ENCODE peak calls at places on chromosomes 6 and 20, in seven cellular contexts. One of them, this sample, is unnamed. For H3K27me3, the result is how much of the 10 kb centered on the place peaks cover.

GRCh38 chr6:170046786-170047626 is 243.9 kb downstream of the DLL1 start:
- DNase-seq in HCT116: no peak
- DNase-seq in thoracic aorta: no peak
- DNase-seq in CD4-positive, CD25-positive, alpha-beta regulatory T cell: no peak
- DNase-seq in colonic mucosa: no peak
- DNase-seq in bronchial epithelial cell: no peak
- DNase-seq in aorta: peak
- DNase-seq in this sample: peak

GRCh38 chr6:26295691-26296555 is 69.1 kb upstream of the BTN3A2 start:
- DNase-seq in HCT116: peak
- DNase-seq in thoracic aorta: no peak
- DNase-seq in CD4-positive, CD25-positive, alpha-beta regulatory T cell: peak
- DNase-seq in colonic mucosa: peak
- DNase-seq in bronchial epithelial cell: peak
- DNase-seq in aorta: no peak
- DNase-seq in this sample: peak

GRCh38 chr6:31829633-31830492 is 2.3 kb downstream of the HSPA1B start:
- DNase-seq in HCT116: no peak
- DNase-seq in thoracic aorta: no peak
- DNase-seq in CD4-positive, CD25-positive, alpha-beta regulatory T cell: peak
- DNase-seq in colonic mucosa: peak
- DNase-seq in bronchial epithelial cell: peak
- DNase-seq in aorta: peak
- DNase-seq in this sample: no peak

GRCh38 chr6:24982231-24982630 is 46.5 kb upstream of the RIPOR2 start:
- DNase-seq in HCT116: no peak
- DNase-seq in thoracic aorta: no peak
- DNase-seq in CD4-positive, CD25-positive, alpha-beta regulatory T cell: no peak
- DNase-seq in colonic mucosa: no peak
- DNase-seq in bronchial epithelial cell: peak
- DNase-seq in aorta: no peak
- DNase-seq in this sample: no peak

GRCh38 chr6:3869632-3870527 is 20.7 kb downstream of the FAM50B start:
- DNase-seq in HCT116: no peak
- DNase-seq in thoracic aorta: no peak
- DNase-seq in CD4-positive, CD25-positive, alpha-beta regulatory T cell: peak
- DNase-seq in colonic mucosa: peak
- DNase-seq in bronchial epithelial cell: no peak
- DNase-seq in aorta: no peak
- DNase-seq in this sample: no peak

GRCh38 chr6:4986999-4987398 is 16.8 kb downstream of the RPP40 start:
- DNase-seq in HCT116: no peak
- DNase-seq in thoracic aorta: no peak
- DNase-seq in CD4-positive, CD25-positive, alpha-beta regulatory T cell: no peak
- DNase-seq in colonic mucosa: no peak
- DNase-seq in bronchial epithelial cell: no peak
- DNase-seq in aorta: no peak
- DNase-seq in this sample: no peak

GRCh38 chr20:8309638-8310037 is 177.6 kb downstream of the PLCB1 start:
- DNase-seq in HCT116: no peak
- DNase-seq in thoracic aorta: no peak
- DNase-seq in CD4-positive, CD25-positive, alpha-beta regulatory T cell: no peak
- DNase-seq in colonic mucosa: no peak
- DNase-seq in bronchial epithelial cell: peak
- DNase-seq in aorta: no peak
- DNase-seq in this sample: no peak

GRCh38 chr6:136822051-136822378 is 377 bp upstream of the PEX7 start:
- DNase-seq in HCT116: no peak
- DNase-seq in thoracic aorta: no peak
- DNase-seq in CD4-positive, CD25-positive, alpha-beta regulatory T cell: no peak
- DNase-seq in colonic mucosa: no peak
- DNase-seq in bronchial epithelial cell: no peak
- DNase-seq in aorta: no peak
- DNase-seq in this sample: no peak

GRCh38 chr20:57584768-57585461 is 24.0 kb downstream of the PCK1 start:
- DNase-seq in HCT116: no peak
- DNase-seq in thoracic aorta: no peak
- DNase-seq in CD4-positive, CD25-positive, alpha-beta regulatory T cell: no peak
- DNase-seq in colonic mucosa: no peak
- DNase-seq in bronchial epithelial cell: no peak
- DNase-seq in aorta: peak
- DNase-seq in this sample: peak

GRCh38 chr20:17910828-17911294 is 57.7 kb downstream of the SNX5 start:
- DNase-seq in HCT116: no peak
- DNase-seq in thoracic aorta: no peak
- DNase-seq in CD4-positive, CD25-positive, alpha-beta regulatory T cell: peak
- DNase-seq in colonic mucosa: no peak
- DNase-seq in bronchial epithelial cell: peak
- DNase-seq in aorta: no peak
- DNase-seq in this sample: no peak

GRCh38 chr6:31620586-31621319 is at the start of gene PRRC2A:
- DNase-seq in HCT116: peak
- DNase-seq in thoracic aorta: peak
- DNase-seq in CD4-positive, CD25-positive, alpha-beta regulatory T cell: no peak
- DNase-seq in colonic mucosa: peak
- DNase-seq in bronchial epithelial cell: no peak
- DNase-seq in aorta: peak
- DNase-seq in this sample: peak

GRCh38 chr6:170253226-170253909 is 37.5 kb downstream of the DLL1 start:
- DNase-seq in HCT116: no peak
- DNase-seq in thoracic aorta: no peak
- DNase-seq in CD4-positive, CD25-positive, alpha-beta regulatory T cell: no peak
- DNase-seq in colonic mucosa: no peak
- DNase-seq in bronchial epithelial cell: no peak
- DNase-seq in aorta: peak
- DNase-seq in this sample: peak

GRCh38 chr6:118678866-118679265 is 27.5 kb upstream of the CEP85L start:
- DNase-seq in HCT116: no peak
- DNase-seq in thoracic aorta: no peak
- DNase-seq in CD4-positive, CD25-positive, alpha-beta regulatory T cell: no peak
- DNase-seq in colonic mucosa: no peak
- DNase-seq in bronchial epithelial cell: peak
- DNase-seq in aorta: no peak
- DNase-seq in this sample: no peak

GRCh38 chr6:162814417-162814988 is 86.7 kb downstream of the PACRG start:
- DNase-seq in HCT116: no peak
- DNase-seq in thoracic aorta: no peak
- DNase-seq in CD4-positive, CD25-positive, alpha-beta regulatory T cell: no peak
- DNase-seq in colonic mucosa: no peak
- DNase-seq in bronchial epithelial cell: no peak
- DNase-seq in aorta: no peak
- DNase-seq in this sample: no peak

DNA sequence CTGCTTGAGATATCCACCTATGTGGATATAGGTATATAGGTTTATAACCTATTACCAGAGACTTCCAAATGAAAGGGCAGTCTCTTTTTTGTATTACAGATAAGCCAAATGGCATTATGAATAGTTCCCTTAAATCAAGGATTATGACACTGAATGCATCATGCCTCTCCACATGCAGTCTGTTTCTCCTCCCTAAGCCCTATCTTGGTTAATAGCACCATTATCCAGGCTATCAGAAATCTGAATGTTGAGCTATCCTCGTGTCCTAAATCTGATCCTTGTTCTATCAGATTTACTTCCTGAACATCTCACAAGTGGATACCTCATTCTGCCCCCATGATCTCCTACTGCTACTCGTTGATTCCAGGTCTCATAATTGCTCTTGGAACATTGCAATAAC is 138.0 kb downstream of the GRIK2 start:
- DNase-seq in HCT116: no peak
- DNase-seq in thoracic aorta: no peak
- DNase-seq in CD4-positive, CD25-positive, alpha-beta regulatory T cell: no peak
- DNase-seq in colonic mucosa: no peak
- DNase-seq in bronchial epithelial cell: no peak
- DNase-seq in aorta: no peak
- DNase-seq in this sample: no peak
- H3K27me3 ChIP-seq in HCT116: under half
- H3K27me3 ChIP-seq in thoracic aorta: under half
- H3K27me3 ChIP-seq in CD4-positive, CD25-positive, alpha-beta regulatory T cell: under half
- H3K27me3 ChIP-seq in colonic mucosa: under half
- H3K27me3 ChIP-seq in bronchial epithelial cell: under half
- H3K27me3 ChIP-seq in aorta: under half
- H3K27me3 ChIP-seq in this sample: under half

GRCh38 chr20:32495949-32496348 is 89.2 kb downstream of the NOL4L start:
- DNase-seq in HCT116: no peak
- DNase-seq in thoracic aorta: no peak
- DNase-seq in CD4-positive, CD25-positive, alpha-beta regulatory T cell: no peak
- DNase-seq in colonic mucosa: no peak
- DNase-seq in bronchial epithelial cell: no peak
- DNase-seq in aorta: peak
- DNase-seq in this sample: peak

GRCh38 chr20:32506721-32507120 is 78.4 kb downstream of the NOL4L start:
- DNase-seq in HCT116: no peak
- DNase-seq in thoracic aorta: no peak
- DNase-seq in CD4-positive, CD25-positive, alpha-beta regulatory T cell: no peak
- DNase-seq in colonic mucosa: no peak
- DNase-seq in bronchial epithelial cell: no peak
- DNase-seq in aorta: peak
- DNase-seq in this sample: peak

GRCh38 chr20:32497589-32498224 is 87.4 kb downstream of the NOL4L start:
- DNase-seq in HCT116: no peak
- DNase-seq in thoracic aorta: no peak
- DNase-seq in CD4-positive, CD25-positive, alpha-beta regulatory T cell: no peak
- DNase-seq in colonic mucosa: no peak
- DNase-seq in bronchial epithelial cell: no peak
- DNase-seq in aorta: peak
- DNase-seq in this sample: peak

GRCh38 chr20:32505723-32506473 is 79.2 kb downstream of the NOL4L start:
- DNase-seq in HCT116: no peak
- DNase-seq in thoracic aorta: no peak
- DNase-seq in CD4-positive, CD25-positive, alpha-beta regulatory T cell: no peak
- DNase-seq in colonic mucosa: no peak
- DNase-seq in bronchial epithelial cell: no peak
- DNase-seq in aorta: peak
- DNase-seq in this sample: peak

DNA sequence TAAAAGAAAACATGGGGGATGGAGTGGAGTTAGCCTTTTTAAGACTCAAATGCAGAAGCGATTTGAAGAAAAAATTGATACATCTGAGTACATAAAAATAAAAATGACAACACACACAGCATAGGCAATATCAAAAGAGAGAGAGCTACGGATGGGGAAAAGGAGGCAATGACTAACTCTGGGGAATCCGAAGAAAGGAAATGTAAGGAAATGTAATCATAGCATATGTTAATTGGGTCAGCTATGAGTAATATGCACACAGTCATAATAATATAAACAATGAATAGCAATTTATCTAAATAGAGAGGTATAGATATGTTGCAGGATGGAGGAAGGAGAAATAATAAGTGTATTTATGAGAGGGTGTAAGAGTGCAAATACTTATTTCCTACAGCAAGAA is 83.4 kb downstream of the NOL4L start:
- DNase-seq in HCT116: no peak
- DNase-seq in thoracic aorta: no peak
- DNase-seq in CD4-positive, CD25-positive, alpha-beta regulatory T cell: no peak
- DNase-seq in colonic mucosa: no peak
- DNase-seq in bronchial epithelial cell: peak
- DNase-seq in aorta: no peak
- DNase-seq in this sample: no peak
- H3K27me3 ChIP-seq in HCT116: under half
- H3K27me3 ChIP-seq in thoracic aorta: under half
- H3K27me3 ChIP-seq in CD4-positive, CD25-positive, alpha-beta regulatory T cell: under half
- H3K27me3 ChIP-seq in colonic mucosa: under half
- H3K27me3 ChIP-seq in bronchial epithelial cell: under half
- H3K27me3 ChIP-seq in aorta: under half
- H3K27me3 ChIP-seq in this sample: under half

DNA sequence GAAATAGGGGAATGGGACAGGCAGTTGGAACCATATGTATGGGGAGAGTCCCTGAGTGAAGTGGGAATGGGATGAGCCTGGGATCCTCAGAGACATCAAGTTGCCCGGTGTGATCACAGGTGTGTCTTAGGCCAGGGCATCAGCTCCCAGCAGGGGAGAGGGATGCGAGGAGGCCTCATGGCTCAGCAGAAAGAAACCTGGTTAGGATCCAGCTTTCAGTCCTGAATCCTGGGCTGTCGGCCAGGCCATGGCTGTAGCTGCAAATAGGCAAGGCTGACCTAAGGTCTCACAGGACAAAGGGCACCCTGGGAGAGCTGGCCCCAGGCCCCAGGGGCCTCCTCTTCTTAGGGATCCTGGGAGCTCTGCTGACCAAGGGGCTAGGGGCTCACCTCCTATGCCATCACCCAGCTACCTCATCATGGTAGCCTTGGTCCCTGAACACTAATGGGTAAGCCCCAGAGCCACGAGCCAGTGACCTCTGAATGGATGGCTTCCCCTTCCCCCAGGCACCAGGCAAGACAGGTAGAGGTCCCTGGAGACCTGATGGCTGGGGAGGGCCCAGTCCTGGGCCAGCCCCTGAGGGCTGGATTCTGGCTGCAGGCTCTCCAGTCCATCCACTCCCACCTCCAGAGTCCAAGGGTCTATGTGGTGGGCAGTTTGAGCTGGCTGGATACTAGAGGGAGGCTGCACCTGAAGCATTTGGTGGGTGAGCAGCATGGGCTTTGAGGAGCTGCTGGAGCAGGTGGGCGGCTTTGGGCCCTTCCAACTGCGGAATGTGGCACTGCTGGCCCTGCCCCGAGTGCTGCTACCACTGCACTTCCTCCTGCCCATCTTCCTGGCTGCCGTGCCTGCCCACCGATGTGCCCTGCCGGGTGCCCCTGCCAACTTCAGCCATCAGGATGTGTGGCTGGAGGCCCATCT is at the start of gene SLC22A7:
- DNase-seq in HCT116: no peak
- DNase-seq in thoracic aorta: no peak
- DNase-seq in CD4-positive, CD25-positive, alpha-beta regulatory T cell: no peak
- DNase-seq in colonic mucosa: no peak
- DNase-seq in bronchial epithelial cell: no peak
- DNase-seq in aorta: peak
- DNase-seq in this sample: no peak
- H3K27me3 ChIP-seq in HCT116: under half
- H3K27me3 ChIP-seq in thoracic aorta: under half
- H3K27me3 ChIP-seq in CD4-positive, CD25-positive, alpha-beta regulatory T cell: under half
- H3K27me3 ChIP-seq in colonic mucosa: under half
- H3K27me3 ChIP-seq in bronchial epithelial cell: under half
- H3K27me3 ChIP-seq in aorta: under half
- H3K27me3 ChIP-seq in this sample: under half

GRCh38 chr20:10306440-10307358 is 88.1 kb downstream of the SNAP25 start:
- DNase-seq in HCT116: no peak
- DNase-seq in thoracic aorta: no peak
- DNase-seq in CD4-positive, CD25-positive, alpha-beta regulatory T cell: no peak
- DNase-seq in colonic mucosa: no peak
- DNase-seq in bronchial epithelial cell: peak
- DNase-seq in aorta: no peak
- DNase-seq in this sample: no peak

GRCh38 chr20:10308652-10309051 is 90.0 kb downstream of the SNAP25 start:
- DNase-seq in HCT116: no peak
- DNase-seq in thoracic aorta: no peak
- DNase-seq in CD4-positive, CD25-positive, alpha-beta regulatory T cell: no peak
- DNase-seq in colonic mucosa: no peak
- DNase-seq in bronchial epithelial cell: no peak
- DNase-seq in aorta: no peak
- DNase-seq in this sample: no peak

GRCh38 chr20:10304474-10305046 is 85.9 kb downstream of the SNAP25 start:
- DNase-seq in HCT116: no peak
- DNase-seq in thoracic aorta: no peak
- DNase-seq in CD4-positive, CD25-positive, alpha-beta regulatory T cell: no peak
- DNase-seq in colonic mucosa: no peak
- DNase-seq in bronchial epithelial cell: no peak
- DNase-seq in aorta: no peak
- DNase-seq in this sample: no peak

GRCh38 chr20:10309326-10309725 is 90.7 kb downstream of the SNAP25 start:
- DNase-seq in HCT116: no peak
- DNase-seq in thoracic aorta: no peak
- DNase-seq in CD4-positive, CD25-positive, alpha-beta regulatory T cell: no peak
- DNase-seq in colonic mucosa: no peak
- DNase-seq in bronchial epithelial cell: peak
- DNase-seq in aorta: no peak
- DNase-seq in this sample: no peak

GRCh38 chr20:10307359-10307735 is 88.7 kb downstream of the SNAP25 start:
- DNase-seq in HCT116: no peak
- DNase-seq in thoracic aorta: no peak
- DNase-seq in CD4-positive, CD25-positive, alpha-beta regulatory T cell: no peak
- DNase-seq in colonic mucosa: no peak
- DNase-seq in bronchial epithelial cell: no peak
- DNase-seq in aorta: no peak
- DNase-seq in this sample: no peak
- H3K27me3 ChIP-seq in HCT116: under half
- H3K27me3 ChIP-seq in thoracic aorta: under half
- H3K27me3 ChIP-seq in CD4-positive, CD25-positive, alpha-beta regulatory T cell: under half
- H3K27me3 ChIP-seq in colonic mucosa: under half
- H3K27me3 ChIP-seq in bronchial epithelial cell: under half
- H3K27me3 ChIP-seq in aorta: under half
- H3K27me3 ChIP-seq in this sample: under half